ENCODE peak calls at places on chromosome 16, in seven cellular contexts. One of them, this sample, is unnamed.

GRCh38 chr16:88421301-88421700 is 31.8 kb upstream of the ZFPM1 start:
- DNase-seq in fibroblast of lung: no peak
- DNase-seq in fibroblast of pulmonary artery: no peak
- DNase-seq in heart left ventricle: no peak
- DNase-seq in CD4-positive, alpha-beta T cell: no peak
- DNase-seq in osteocyte: no peak
- DNase-seq in fibroblast of mammary gland: no peak
- DNase-seq in this sample: no peak

GRCh38 chr16:69253796-69254426 is 57.2 kb upstream of the VPS4A start:
- DNase-seq in fibroblast of mammary gland: peak; percentile 50
- DNase-seq in fibroblast of lung: no peak
- DNase-seq in osteocyte: no peak
- DNase-seq in CD4-positive, alpha-beta T cell: no peak
- DNase-seq in heart left ventricle: no peak
- DNase-seq in fibroblast of pulmonary artery: no peak
- DNase-seq in this sample: no peak

GRCh38 chr16:85149776-85150175 is 37.5 kb upstream of the CIBAR2 start:
- DNase-seq in osteocyte: no peak
- DNase-seq in CD4-positive, alpha-beta T cell: no peak
- DNase-seq in heart left ventricle: peak; percentile 79
- DNase-seq in fibroblast of pulmonary artery: no peak
- DNase-seq in fibroblast of mammary gland: no peak
- DNase-seq in fibroblast of lung: no peak
- DNase-seq in this sample: no peak

GRCh38 chr16:56108724-56109123 is 82.6 kb upstream of the GNAO1 start:
- DNase-seq in fibroblast of mammary gland: no peak
- DNase-seq in CD4-positive, alpha-beta T cell: no peak
- DNase-seq in fibroblast of pulmonary artery: no peak
- DNase-seq in heart left ventricle: no peak
- DNase-seq in osteocyte: no peak
- DNase-seq in fibroblast of lung: no peak
- DNase-seq in this sample: no peak

GRCh38 chr16:48050871-48051270 is 104.9 kb downstream of the ABCC12 start:
- DNase-seq in osteocyte: no peak
- DNase-seq in fibroblast of mammary gland: no peak
- DNase-seq in heart left ventricle: no peak
- DNase-seq in CD4-positive, alpha-beta T cell: no peak
- DNase-seq in fibroblast of lung: no peak
- DNase-seq in fibroblast of pulmonary artery: no peak
- DNase-seq in this sample: no peak

GRCh38 chr16:29007865-29008593 is 23.2 kb downstream of the LAT start:
- DNase-seq in fibroblast of lung: peak; percentile 61
- DNase-seq in CD4-positive, alpha-beta T cell: peak; percentile 79
- DNase-seq in osteocyte: no peak
- DNase-seq in fibroblast of mammary gland: peak; percentile 98
- DNase-seq in heart left ventricle: no peak
- DNase-seq in fibroblast of pulmonary artery: peak; percentile 78
- DNase-seq in this sample: no peak

GRCh38 chr16:67150058-67150832 is 553 bp downstream of the B3GNT9 start:
- DNase-seq in fibroblast of lung: peak; percentile 84
- DNase-seq in fibroblast of pulmonary artery: peak; percentile 76
- DNase-seq in heart left ventricle: peak; percentile 83
- DNase-seq in fibroblast of mammary gland: peak; percentile 80
- DNase-seq in CD4-positive, alpha-beta T cell: no peak
- DNase-seq in osteocyte: no peak
- DNase-seq in this sample: no peak

GRCh38 chr16:4924593-4925378 is 12.2 kb downstream of the PPL start:
- DNase-seq in heart left ventricle: no peak
- DNase-seq in osteocyte: no peak
- DNase-seq in fibroblast of pulmonary artery: no peak
- DNase-seq in fibroblast of mammary gland: no peak
- DNase-seq in CD4-positive, alpha-beta T cell: no peak
- DNase-seq in fibroblast of lung: no peak
- DNase-seq in this sample: no peak

GRCh38 chr16:35173295-35173694 is 1713.9 kb downstream of the TP53TG3F start:
- DNase-seq in fibroblast of lung: no peak
- DNase-seq in CD4-positive, alpha-beta T cell: no peak
- DNase-seq in heart left ventricle: no peak
- DNase-seq in fibroblast of pulmonary artery: no peak
- DNase-seq in fibroblast of mammary gland: no peak
- DNase-seq in osteocyte: peak; percentile 81
- DNase-seq in this sample: no peak

GRCh38 chr16:30623558-30624283 is 13.5 kb upstream of the ZNF689 start:
- DNase-seq in osteocyte: no peak
- DNase-seq in fibroblast of mammary gland: peak; percentile 43
- DNase-seq in heart left ventricle: no peak
- DNase-seq in fibroblast of pulmonary artery: no peak
- DNase-seq in CD4-positive, alpha-beta T cell: no peak
- DNase-seq in fibroblast of lung: no peak
- DNase-seq in this sample: no peak

GRCh38 chr16:47643610-47644009 is 182.5 kb downstream of the PHKB start:
- DNase-seq in CD4-positive, alpha-beta T cell: no peak
- DNase-seq in heart left ventricle: no peak
- DNase-seq in fibroblast of lung: no peak
- DNase-seq in fibroblast of mammary gland: peak; percentile 10
- DNase-seq in osteocyte: no peak
- DNase-seq in fibroblast of pulmonary artery: no peak
- DNase-seq in this sample: peak; percentile 17

GRCh38 chr16:89004209-89004831 is 27.3 kb upstream of the CBFA2T3 start:
- DNase-seq in osteocyte: no peak
- DNase-seq in heart left ventricle: no peak
- DNase-seq in CD4-positive, alpha-beta T cell: no peak
- DNase-seq in fibroblast of lung: no peak
- DNase-seq in fibroblast of mammary gland: no peak
- DNase-seq in fibroblast of pulmonary artery: peak; percentile 11
- DNase-seq in this sample: no peak

GRCh38 chr16:85520853-85521736 is 92.0 kb upstream of the GSE1 start:
- DNase-seq in osteocyte: no peak
- DNase-seq in fibroblast of pulmonary artery: no peak
- DNase-seq in fibroblast of mammary gland: no peak
- DNase-seq in CD4-positive, alpha-beta T cell: no peak
- DNase-seq in fibroblast of lung: no peak
- DNase-seq in heart left ventricle: no peak
- DNase-seq in this sample: no peak

GRCh38 chr16:18836702-18837101 is 35.4 kb upstream of the ARL6IP1 start:
- DNase-seq in fibroblast of mammary gland: no peak
- DNase-seq in osteocyte: no peak
- DNase-seq in heart left ventricle: no peak
- DNase-seq in fibroblast of pulmonary artery: no peak
- DNase-seq in fibroblast of lung: no peak
- DNase-seq in CD4-positive, alpha-beta T cell: no peak
- DNase-seq in this sample: no peak

GRCh38 chr16:46972971-46973456 is 460 bp downstream of the DNAJA2 start:
- DNase-seq in heart left ventricle: peak; percentile 71
- DNase-seq in fibroblast of pulmonary artery: no peak
- DNase-seq in fibroblast of lung: no peak
- DNase-seq in fibroblast of mammary gland: peak; percentile 12
- DNase-seq in CD4-positive, alpha-beta T cell: peak; percentile 18
- DNase-seq in osteocyte: peak; percentile 85
- DNase-seq in this sample: peak; percentile 53

GRCh38 chr16:2785101-2785991 is 2.0 kb downstream of the PRSS33 start:
- DNase-seq in osteocyte: no peak
- DNase-seq in fibroblast of mammary gland: no peak
- DNase-seq in fibroblast of lung: no peak
- DNase-seq in fibroblast of pulmonary artery: no peak
- DNase-seq in CD4-positive, alpha-beta T cell: peak; percentile 19
- DNase-seq in heart left ventricle: no peak
- DNase-seq in this sample: peak; percentile 13
- TF ChIP-seq CTCF in osteocyte: no peak
- TF ChIP-seq CTCF in fibroblast of mammary gland: no peak
- TF ChIP-seq CTCF in fibroblast of lung: no peak
- TF ChIP-seq CTCF in fibroblast of pulmonary artery: no peak
- TF ChIP-seq CTCF in CD4-positive, alpha-beta T cell: peak; percentile 47
- TF ChIP-seq CTCF in heart left ventricle: no peak
- TF ChIP-seq CTCF in this sample: no peak

GRCh38 chr16:1565083-1565805 is 31.8 kb downstream of the TMEM204 start:
- DNase-seq in osteocyte: no peak
- DNase-seq in fibroblast of mammary gland: no peak
- DNase-seq in fibroblast of pulmonary artery: no peak
- DNase-seq in heart left ventricle: no peak
- DNase-seq in CD4-positive, alpha-beta T cell: no peak
- DNase-seq in fibroblast of lung: no peak
- DNase-seq in this sample: no peak

GRCh38 chr16:1561836-1562235 is 28.4 kb downstream of the TMEM204 start:
- DNase-seq in fibroblast of lung: no peak
- DNase-seq in CD4-positive, alpha-beta T cell: no peak
- DNase-seq in osteocyte: no peak
- DNase-seq in heart left ventricle: no peak
- DNase-seq in fibroblast of mammary gland: no peak
- DNase-seq in fibroblast of pulmonary artery: no peak
- DNase-seq in this sample: no peak

GRCh38 chr16:1563786-1564185 is 30.3 kb downstream of the TMEM204 start:
- DNase-seq in osteocyte: no peak
- DNase-seq in heart left ventricle: no peak
- DNase-seq in fibroblast of pulmonary artery: no peak
- DNase-seq in CD4-positive, alpha-beta T cell: no peak
- DNase-seq in fibroblast of lung: no peak
- DNase-seq in fibroblast of mammary gland: no peak
- DNase-seq in this sample: no peak

GRCh38 chr16:1561266-1561665 is 27.8 kb downstream of the TMEM204 start:
- DNase-seq in osteocyte: no peak
- DNase-seq in heart left ventricle: no peak
- DNase-seq in CD4-positive, alpha-beta T cell: no peak
- DNase-seq in fibroblast of lung: no peak
- DNase-seq in fibroblast of pulmonary artery: no peak
- DNase-seq in fibroblast of mammary gland: no peak
- DNase-seq in this sample: no peak

GRCh38 chr16:1564325-1564724 is 30.9 kb downstream of the TMEM204 start:
- DNase-seq in CD4-positive, alpha-beta T cell: no peak
- DNase-seq in heart left ventricle: no peak
- DNase-seq in osteocyte: no peak
- DNase-seq in fibroblast of lung: no peak
- DNase-seq in fibroblast of mammary gland: no peak
- DNase-seq in fibroblast of pulmonary artery: no peak
- DNase-seq in this sample: no peak
- TF ChIP-seq CTCF in CD4-positive, alpha-beta T cell: no peak
- TF ChIP-seq CTCF in heart left ventricle: peak; percentile 43
- TF ChIP-seq CTCF in osteocyte: peak; percentile 10
- TF ChIP-seq CTCF in fibroblast of lung: no peak
- TF ChIP-seq CTCF in fibroblast of mammary gland: peak; percentile 11
- TF ChIP-seq CTCF in fibroblast of pulmonary artery: peak; percentile 25
- TF ChIP-seq CTCF in this sample: no peak

DNA sequence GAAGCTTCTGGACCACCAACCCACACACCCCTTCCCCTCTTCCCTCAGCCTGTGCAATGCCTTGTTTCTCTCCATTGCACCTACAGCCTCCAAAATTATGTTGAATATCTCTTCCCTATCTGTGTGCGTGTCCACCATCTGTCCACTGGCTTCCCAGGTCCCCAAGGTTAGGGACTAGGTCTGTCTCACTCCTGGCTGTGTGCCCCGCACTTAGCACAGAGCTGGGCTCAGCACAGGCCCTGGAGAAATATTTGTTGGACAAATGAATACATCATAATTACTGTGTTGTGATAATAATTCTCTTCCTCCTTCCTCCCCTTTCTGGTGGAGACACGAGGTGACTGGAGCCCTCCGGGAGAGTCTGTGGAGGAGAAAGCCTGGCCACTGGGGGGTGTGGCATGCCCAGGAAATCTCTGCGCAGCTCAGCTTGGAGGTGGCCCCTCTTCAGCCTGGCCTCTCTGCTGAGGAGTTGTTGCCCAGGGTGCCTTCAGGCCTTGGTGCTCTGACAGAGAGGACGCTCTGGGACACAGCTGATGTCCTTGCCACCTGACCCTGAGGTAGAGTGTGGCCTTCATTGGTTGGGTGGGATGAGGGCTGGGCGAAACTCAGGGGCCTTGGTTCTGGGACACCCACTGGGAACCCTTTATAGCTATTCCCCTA is 3.3 kb upstream of the BRD7 start:
- DNase-seq in CD4-positive, alpha-beta T cell: no peak
- DNase-seq in fibroblast of lung: peak; percentile 21
- DNase-seq in heart left ventricle: no peak
- DNase-seq in fibroblast of mammary gland: no peak
- DNase-seq in fibroblast of pulmonary artery: peak; percentile 30
- DNase-seq in osteocyte: no peak
- DNase-seq in this sample: no peak
- TF ChIP-seq CTCF in CD4-positive, alpha-beta T cell: no peak
- TF ChIP-seq CTCF in fibroblast of lung: peak; percentile 30
- TF ChIP-seq CTCF in heart left ventricle: peak; percentile 12
- TF ChIP-seq CTCF in fibroblast of mammary gland: peak; percentile 14
- TF ChIP-seq CTCF in fibroblast of pulmonary artery: peak; percentile 20
- TF ChIP-seq CTCF in osteocyte: peak; percentile 44
- TF ChIP-seq CTCF in this sample: no peak

GRCh38 chr16:81879625-81880024 is 100.5 kb downstream of the PLCG2 start:
- DNase-seq in fibroblast of lung: no peak
- DNase-seq in CD4-positive, alpha-beta T cell: no peak
- DNase-seq in heart left ventricle: no peak
- DNase-seq in osteocyte: no peak
- DNase-seq in fibroblast of mammary gland: no peak
- DNase-seq in fibroblast of pulmonary artery: no peak
- DNase-seq in this sample: no peak
- TF ChIP-seq CTCF in fibroblast of lung: no peak
- TF ChIP-seq CTCF in CD4-positive, alpha-beta T cell: no peak
- TF ChIP-seq CTCF in heart left ventricle: no peak
- TF ChIP-seq CTCF in osteocyte: no peak
- TF ChIP-seq CTCF in fibroblast of mammary gland: no peak
- TF ChIP-seq CTCF in fibroblast of pulmonary artery: no peak
- TF ChIP-seq CTCF in this sample: no peak

GRCh38 chr16:72024862-72025382 is 16.4 kb downstream of the DHODH start:
- DNase-seq in fibroblast of mammary gland: no peak
- DNase-seq in osteocyte: no peak
- DNase-seq in fibroblast of lung: no peak
- DNase-seq in fibroblast of pulmonary artery: no peak
- DNase-seq in heart left ventricle: no peak
- DNase-seq in CD4-positive, alpha-beta T cell: no peak
- DNase-seq in this sample: no peak

GRCh38 chr16:72018470-72018869 is 9.9 kb downstream of the DHODH start:
- DNase-seq in fibroblast of mammary gland: no peak
- DNase-seq in CD4-positive, alpha-beta T cell: no peak
- DNase-seq in heart left ventricle: no peak
- DNase-seq in osteocyte: no peak
- DNase-seq in fibroblast of pulmonary artery: no peak
- DNase-seq in fibroblast of lung: no peak
- DNase-seq in this sample: no peak

GRCh38 chr16:72025404-72026114 is 17.0 kb downstream of the DHODH start:
- DNase-seq in fibroblast of mammary gland: no peak
- DNase-seq in CD4-positive, alpha-beta T cell: no peak
- DNase-seq in fibroblast of pulmonary artery: no peak
- DNase-seq in fibroblast of lung: no peak
- DNase-seq in osteocyte: no peak
- DNase-seq in heart left ventricle: no peak
- DNase-seq in this sample: no peak

GRCh38 chr16:72023962-72024361 is 15.4 kb downstream of the DHODH start:
- DNase-seq in fibroblast of mammary gland: no peak
- DNase-seq in fibroblast of pulmonary artery: no peak
- DNase-seq in osteocyte: no peak
- DNase-seq in CD4-positive, alpha-beta T cell: no peak
- DNase-seq in heart left ventricle: no peak
- DNase-seq in fibroblast of lung: no peak
- DNase-seq in this sample: no peak

DNA sequence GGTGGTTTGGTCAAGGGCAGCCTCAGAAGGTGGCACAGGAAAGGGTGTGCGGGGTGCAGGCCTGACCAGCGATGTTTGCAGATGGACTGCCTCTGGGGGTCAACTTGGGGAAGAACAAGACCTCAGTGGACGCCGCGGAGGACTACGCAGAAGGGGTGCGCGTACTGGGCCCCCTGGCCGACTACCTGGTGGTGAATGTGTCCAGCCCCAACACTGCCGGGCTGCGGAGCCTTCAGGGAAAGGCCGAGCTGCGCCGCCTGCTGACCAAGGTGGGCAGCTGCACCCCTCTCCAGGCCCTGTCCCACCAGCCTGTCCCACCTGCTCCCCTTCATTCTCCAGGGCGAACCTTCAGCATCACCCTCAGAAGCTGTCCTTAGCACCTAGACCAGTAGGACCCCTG is 12.5 kb downstream of the DHODH start:
- DNase-seq in fibroblast of pulmonary artery: no peak
- DNase-seq in heart left ventricle: peak; percentile 57
- DNase-seq in osteocyte: no peak
- DNase-seq in fibroblast of lung: no peak
- DNase-seq in fibroblast of mammary gland: no peak
- DNase-seq in CD4-positive, alpha-beta T cell: no peak
- DNase-seq in this sample: no peak
- TF ChIP-seq CTCF in fibroblast of pulmonary artery: peak; percentile 45
- TF ChIP-seq CTCF in heart left ventricle: peak; percentile 8
- TF ChIP-seq CTCF in osteocyte: peak; percentile 19
- TF ChIP-seq CTCF in fibroblast of lung: peak; percentile 37
- TF ChIP-seq CTCF in fibroblast of mammary gland: no peak
- TF ChIP-seq CTCF in CD4-positive, alpha-beta T cell: no peak
- TF ChIP-seq CTCF in this sample: no peak

This sample was measured in natural killer cell.